ENCODE peak calls at places on chromosomes 2 and 18, in ten cellular contexts. P is lung; V is ELF-1; M is MM.1S; Z is kidney tubule cell; K is NCI-H524; X is stimulated activated CD4-positive, alpha-beta T cell treated with anti-CD3 and anti-CD28 coated beads, Interleukin-2, amount 100 ng/mL, for 48 hours; L is left cardiac atrium; J is cerebellar cortex; E is OCI-LY7. Y is an unnamed sample.
A peak's percentile ranks its signal among the peaks of the same experiment; 100 is the strongest.

GRCh38 chr2:241638940-241639339 is 1.4 kb downstream of the ATG4B start:
- DNase-seq in P (no peak), V (no peak), M (no peak), Z (no peak), K (no peak), X (no peak), L (no peak), J (no peak), E (peak; percentile 7), Y (no peak)

GRCh38 chr2:233479616-233480489 is 86.7 kb downstream of the USP40 start:
- DNase-seq in P (peak; percentile 28), V (no peak), M (no peak), Z (no peak), K (no peak), X (no peak), L (no peak), J (no peak), E (peak; percentile 10), Y (no peak)

GRCh38 chr2:235390108-235390815 is 103.6 kb upstream of the AGAP1 start:
- DNase-seq in P (no peak), V (no peak), M (peak; percentile 96), Z (peak; percentile 58), K (no peak), X (peak; percentile 11), L (peak; percentile 41), J (no peak), E (peak; percentile 68), Y (peak; percentile 68)

GRCh38 chr2:156589381-156590079 is 153.4 kb downstream of the GPD2 start:
- DNase-seq in P (no peak), V (peak; percentile 18), M (peak; percentile 59), Z (peak; percentile 58), K (peak; percentile 27), X (peak; percentile 1), L (no peak), J (peak; percentile 45), E (peak; percentile 35), Y (peak; percentile 67)

GRCh38 chr2:27494944-27495554 is at the start of gene FNDC4:
- DNase-seq in P (no peak), V (peak; percentile 12), M (no peak), Z (no peak), K (no peak), X (no peak), L (peak; percentile 54), J (peak; percentile 24), E (no peak), Y (peak; percentile 17)

GRCh38 chr2:42091671-42092070 is 43.9 kb downstream of the PKDCC start:
- DNase-seq in P (no peak), V (no peak), M (no peak), Z (no peak), K (no peak), X (no peak), L (no peak), J (no peak), E (no peak), Y (no peak)

GRCh38 chr2:5007596-5007995 is 684.6 kb upstream of the SOX11 start:
- DNase-seq in P (no peak), V (no peak), M (no peak), Z (no peak), K (no peak), X (no peak), L (no peak), J (no peak), E (no peak), Y (no peak)

GRCh38 chr2:22894761-22895160 is 490.2 kb upstream of the KLHL29 start:
- DNase-seq in P (no peak), V (no peak), M (peak; percentile 63), Z (peak; percentile 31), K (peak; percentile 81), X (no peak), L (no peak), J (no peak), E (no peak), Y (no peak)

GRCh38 chr2:13650586-13651180 is 933.9 kb downstream of the TRIB2 start:
- DNase-seq in P (no peak), V (peak; percentile 7), M (peak; percentile 24), Z (no peak), K (no peak), X (no peak), L (no peak), J (no peak), E (peak; percentile 24), Y (no peak)

GRCh38 chr2:38016177-38016576 is 59.8 kb downstream of the CYP1B1 start:
- DNase-seq in P (no peak), V (no peak), M (no peak), Z (peak; percentile 85), K (no peak), X (no peak), L (no peak), J (no peak), E (no peak), Y (no peak)

GRCh38 chr18:11909597-11910026 is 1.5 kb upstream of the MPPE1 start:
- DNase-seq in P (no peak), V (no peak), M (peak; percentile 24), Z (peak; percentile 85), K (no peak), X (no peak), L (no peak), J (peak; percentile 15), E (no peak), Y (no peak)

GRCh38 chr2:101120124-101120996 is 30.8 kb downstream of the TBC1D8 start:
- DNase-seq in P (peak; percentile 85), V (no peak), M (no peak), Z (peak; percentile 85), K (no peak), X (no peak), L (peak; percentile 84), J (peak; percentile 34), E (no peak), Y (no peak)

GRCh38 chr2:946073-947005 is 4.3 kb upstream of the SNTG2 start:
- DNase-seq in P (no peak), V (no peak), M (peak; percentile 35), Z (peak; percentile 32), K (no peak), X (no peak), L (no peak), J (no peak), E (no peak), Y (no peak)

GRCh38 chr2:239376351-239376750 is 24.5 kb downstream of the HDAC4 start:
- DNase-seq in P (no peak), V (no peak), M (no peak), Z (no peak), K (no peak), X (no peak), L (no peak), J (no peak), E (no peak), Y (no peak)

GRCh38 chr18:60676807-60677206 is 304.2 kb upstream of the MC4R start:
- DNase-seq in P (no peak), V (peak; percentile 66), M (no peak), Z (no peak), K (no peak), X (no peak), L (no peak), J (no peak), E (no peak), Y (no peak)

GRCh38 chr18:35026407-35027061 is 14.7 kb upstream of the MAPRE2 start:
- DNase-seq in P (no peak), V (peak; percentile 23), M (peak; percentile 33), Z (no peak), K (no peak), X (no peak), L (no peak), J (peak; percentile 75), E (peak; percentile 35), Y (peak; percentile 64)

GRCh38 chr2:42382144-42382543 is 21.1 kb upstream of the COX7A2L start:
- DNase-seq in P (no peak), V (no peak), M (no peak), Z (no peak), K (no peak), X (no peak), L (no peak), J (no peak), E (no peak), Y (no peak)

GRCh38 chr2:134583997-134584520 is 134.7 kb downstream of the TMEM163 start:
- DNase-seq in P (no peak), V (no peak), M (no peak), Z (no peak), K (no peak), X (no peak), L (no peak), J (peak; percentile 70), E (no peak), Y (no peak)

GRCh38 chr2:138356178-138356577 is 145.4 kb upstream of the SPOPL start:
- DNase-seq in P (no peak), V (no peak), M (no peak), Z (peak; percentile 1), K (no peak), X (no peak), L (no peak), J (no peak), E (no peak), Y (no peak)

GRCh38 chr2:189022002-189022401 is 47.8 kb downstream of the COL3A1 start:
- DNase-seq in P (no peak), V (no peak), M (no peak), Z (no peak), K (no peak), X (no peak), L (no peak), J (no peak), E (no peak), Y (peak; percentile 25)

GRCh38 chr2:109238580-109238979 is 109.6 kb downstream of the SH3RF3 start:
- DNase-seq in P (peak; percentile 83), V (no peak), M (peak; percentile 79), Z (no peak), K (no peak), X (no peak), L (peak; percentile 73), J (no peak), E (no peak), Y (peak; percentile 78)

GRCh38 chr18:70366174-70366573 is 77.3 kb downstream of the SOCS6 start:
- DNase-seq in P (no peak), V (peak; percentile 60), M (no peak), Z (no peak), K (no peak), X (no peak), L (no peak), J (peak; percentile 33), E (no peak), Y (no peak)